ENCODE peak calls at places on chromosomes 5 and 9, in six cellular contexts. U, K, V, W, Y and M are unnamed samples.

GRCh38 chr5:134583821-134584220 is 48.8 kb downstream of the SAR1B start:
- DNase-seq in U (no peak), K (no peak), V (no peak), W (no peak), Y (no peak), M (peak; percentile 29)

GRCh38 chr5:100614308-100614707 is 79.1 kb downstream of the FAM174A start:
- DNase-seq in U (no peak), K (no peak), V (no peak), W (no peak), Y (no peak), M (no peak)

GRCh38 chr5:136364307-136364706 is 1.0 kb downstream of the TRPC7 start:
- DNase-seq in U (peak; percentile 18), K (peak; percentile 17), V (no peak), W (no peak), Y (no peak), M (no peak)

GRCh38 chr9:33867747-33868429 is 50.9 kb downstream of the UBE2R2 start:
- DNase-seq in U (no peak), K (peak; percentile 71), V (no peak), W (no peak), Y (no peak), M (peak; percentile 57)

GRCh38 chr5:117262607-117263131 is 688.0 kb upstream of the SEMA6A start:
- DNase-seq in U (peak; percentile 25), K (no peak), V (no peak), W (no peak), Y (no peak), M (no peak)

GRCh38 chr5:72540759-72541438 is 33.7 kb upstream of the ZNF366 start:
- DNase-seq in U (no peak), K (no peak), V (no peak), W (no peak), Y (no peak), M (no peak)

GRCh38 chr9:107020040-107020530 is 157.1 kb downstream of the ZNF462 start:
- DNase-seq in U (peak; percentile 79), K (peak; percentile 94), V (peak; percentile 96), W (no peak), Y (no peak), M (no peak)

GRCh38 chr9:135223831-135224230 is 136.4 kb downstream of the OLFM1 start:
- DNase-seq in U (no peak), K (no peak), V (no peak), W (no peak), Y (no peak), M (peak; percentile 61)

GRCh38 chr5:135543151-135543818 is 7.5 kb upstream of the NEUROG1 start:
- DNase-seq in U (peak; percentile 78), K (no peak), V (no peak), W (no peak), Y (no peak), M (no peak)

GRCh38 chr5:167731951-167732350 is 559.5 kb upstream of the WWC1 start:
- DNase-seq in U (no peak), K (no peak), V (no peak), W (no peak), Y (no peak), M (no peak)

GRCh38 chr5:1104327-1105006 is 7.4 kb downstream of the SLC12A7 start:
- DNase-seq in U (no peak), K (no peak), V (no peak), W (no peak), Y (peak; percentile 27), M (no peak)

GRCh38 chr5:636951-637350 is 24.8 kb downstream of the CEP72 start:
- DNase-seq in U (no peak), K (no peak), V (no peak), W (no peak), Y (no peak), M (peak; percentile 45)

GRCh38 chr9:87703636-87704276 is 22.2 kb upstream of the CTSL start:
- DNase-seq in U (no peak), K (no peak), V (no peak), W (no peak), Y (no peak), M (no peak)
- H3K27ac ChIP-seq in U (no peak overlapping the region), K (no peak overlapping the region), V (no peak overlapping the region), W (no peak overlapping the region), Y (no peak overlapping the region), M (no peak overlapping the region)

GRCh38 chr5:103458497-103459040 is 104.0 kb downstream of the NUDT12 start:
- DNase-seq in U (no peak), K (no peak), V (no peak), W (no peak), Y (no peak), M (no peak)
- H3K27ac ChIP-seq in U (no peak overlapping the region), K (no peak overlapping the region), V (no peak overlapping the region), W (no peak overlapping the region), Y (no peak overlapping the region), M (no peak overlapping the region)

GRCh38 chr9:126914458-126915280 is at the start of gene RALGPS1:
- DNase-seq in U (peak; percentile 99), K (peak; percentile 98), V (peak; percentile 94), W (peak; percentile 99), Y (peak; percentile 87), M (peak; percentile 98)

GRCh38 chr9:126915846-126916543 is 1.4 kb downstream of the RALGPS1 start:
- DNase-seq in U (no peak), K (no peak), V (no peak), W (no peak), Y (no peak), M (no peak)

GRCh38 chr9:126919193-126919592 is 4.6 kb downstream of the RALGPS1 start:
- DNase-seq in U (no peak), K (no peak), V (no peak), W (no peak), Y (no peak), M (no peak)

GRCh38 chr9:126916909-126917308 is 2.3 kb downstream of the RALGPS1 start:
- DNase-seq in U (peak; percentile 28), K (no peak), V (no peak), W (no peak), Y (no peak), M (no peak)

DNA sequence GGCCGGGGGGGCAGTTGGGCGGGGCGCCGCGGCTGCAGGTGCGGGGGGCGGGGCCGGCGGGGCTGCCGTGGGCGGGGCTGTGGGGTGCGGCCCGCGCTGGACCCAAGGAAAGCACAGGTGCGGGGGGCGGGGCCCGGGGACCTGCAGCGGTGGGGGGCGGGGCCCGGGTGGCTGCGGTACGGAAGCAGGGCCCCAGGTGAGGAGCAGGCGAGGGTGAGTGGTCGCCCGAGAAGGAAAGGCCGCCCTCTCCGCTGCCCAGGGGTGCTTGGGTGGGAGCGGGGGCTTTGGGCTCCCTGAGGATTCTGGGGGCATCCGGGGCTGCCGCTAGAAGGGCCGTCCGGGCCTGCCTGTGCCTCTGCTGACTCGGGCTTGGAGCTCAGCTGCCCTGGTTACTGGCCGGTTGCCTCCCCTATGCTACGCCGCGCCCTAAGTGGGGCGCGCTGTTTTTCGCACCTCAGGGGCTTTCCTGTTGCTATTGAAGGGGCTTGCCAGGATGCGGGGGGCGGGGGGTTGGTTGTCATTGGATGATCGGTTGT is 767 bp downstream of the RALGPS1 start:
- DNase-seq in U (peak; percentile 76), K (peak; percentile 19), V (no peak), W (peak; percentile 92), Y (peak; percentile 61), M (peak; percentile 92)
- H3K27ac ChIP-seq in U (no peak overlapping the region), K (no peak overlapping the region), V (no peak overlapping the region), W (no peak overlapping the region), Y (no peak overlapping the region), M (no peak overlapping the region)

GRCh38 chr9:5436441-5436840 is 1.3 kb downstream of the PLGRKT start:
- DNase-seq in U (no peak), K (no peak), V (no peak), W (no peak), Y (no peak), M (no peak)

GRCh38 chr9:5438301-5439162 is 807 bp upstream of the PLGRKT start:
- DNase-seq in U (no peak), K (peak; percentile 64), V (peak; percentile 56), W (peak; percentile 44), Y (peak; percentile 52), M (no peak)

GRCh38 chr9:5440426-5440825 is 2.7 kb upstream of the PLGRKT start:
- DNase-seq in U (no peak), K (no peak), V (no peak), W (no peak), Y (no peak), M (no peak)

GRCh38 chr9:5437254-5438216 is at the start of gene PLGRKT:
- DNase-seq in U (peak; percentile 94), K (peak; percentile 97), V (peak; percentile 87), W (peak; percentile 99), Y (peak; percentile 88), M (peak; percentile 97)

GRCh38 chr9:5435912-5436311 is 1.8 kb downstream of the PLGRKT start:
- DNase-seq in U (no peak), K (peak; percentile 24), V (no peak), W (no peak), Y (no peak), M (no peak)
- H3K27ac ChIP-seq in U (no peak overlapping the region), K (no peak overlapping the region), V (no peak overlapping the region), W (peak overlapping the region; percentile 99), Y (no peak overlapping the region), M (no peak overlapping the region)

DNA sequence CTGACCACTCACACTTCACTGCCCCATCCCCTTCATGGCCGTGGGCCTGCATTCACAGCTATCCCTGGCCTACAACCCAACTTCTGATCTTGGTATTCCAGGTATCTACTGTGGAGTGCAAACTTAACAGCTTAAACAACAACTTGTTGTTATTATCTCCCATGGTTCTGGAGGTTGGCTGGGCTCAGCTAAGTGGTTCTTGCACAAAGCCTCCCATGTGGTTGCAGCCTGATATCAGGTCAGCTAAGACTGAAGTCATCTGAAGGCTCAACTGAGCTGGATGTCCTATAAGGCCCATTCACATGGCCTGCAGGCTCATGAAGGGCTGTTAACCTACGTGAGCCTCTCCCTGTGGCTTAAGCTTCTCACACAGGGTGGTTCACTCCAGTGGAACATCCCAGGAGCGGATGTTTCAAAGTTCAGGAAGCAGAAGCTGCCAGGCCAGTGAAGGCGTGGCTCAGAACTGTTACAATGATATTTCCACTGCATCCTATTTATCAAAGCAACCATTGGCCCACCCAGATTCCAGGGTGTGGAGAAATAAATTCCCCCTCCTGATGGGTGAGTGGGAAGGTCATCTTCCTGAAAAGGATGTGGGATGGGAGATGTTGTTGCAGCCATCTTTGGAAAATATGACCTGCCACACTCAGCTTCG is 30.0 kb upstream of the TRIO start:
- DNase-seq in U (no peak), K (no peak), V (no peak), W (no peak), Y (no peak), M (no peak)
- H3K27ac ChIP-seq in U (no peak overlapping the region), K (no peak overlapping the region), V (no peak overlapping the region), W (peak overlapping the region; percentile 55), Y (no peak overlapping the region), M (peak overlapping the region; percentile 6)

DNA sequence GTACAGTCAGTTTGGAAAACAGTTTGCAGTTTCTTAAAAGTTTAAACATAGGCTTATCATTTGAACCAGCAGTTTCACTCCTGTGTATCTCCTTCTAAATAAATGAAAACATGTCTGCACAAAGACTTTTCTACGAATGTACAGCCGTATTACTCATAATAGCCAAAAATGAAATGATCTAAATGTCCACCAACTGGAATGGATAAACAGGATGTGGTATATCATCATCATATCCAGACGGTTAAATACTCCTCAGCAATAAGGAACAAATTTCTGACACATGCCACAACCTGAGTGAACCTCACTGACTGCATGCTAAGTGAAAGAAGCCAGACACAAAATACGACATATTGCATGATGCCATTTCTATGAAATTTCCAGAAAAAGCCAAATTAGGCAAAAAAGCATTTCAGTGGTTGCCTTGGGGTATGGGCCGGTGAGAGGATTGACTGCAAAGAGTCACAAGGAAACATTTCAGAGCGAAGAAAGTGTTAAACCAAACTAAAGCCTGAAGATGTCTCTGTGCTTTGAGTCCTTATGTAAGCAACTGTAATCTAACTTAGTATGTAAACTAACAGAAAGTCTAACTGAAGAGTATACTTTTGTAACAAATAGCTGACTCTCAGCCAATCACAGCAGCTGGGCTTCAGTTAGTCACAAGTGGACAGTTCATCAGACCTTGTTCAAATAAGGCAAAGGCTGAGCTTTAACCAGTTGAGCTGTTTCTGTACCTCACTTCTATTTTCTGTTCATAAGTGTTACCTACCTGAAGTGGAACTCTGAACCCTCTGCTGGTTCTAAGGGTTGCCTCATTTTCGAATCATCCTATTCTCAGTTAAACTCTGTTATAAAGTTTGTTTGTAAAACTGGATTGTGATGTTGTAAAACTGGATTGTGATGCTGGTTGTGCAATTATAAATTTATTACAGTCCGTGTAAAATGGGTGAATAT is 65.2 kb downstream of the TRIO start:
- DNase-seq in U (no peak), K (peak; percentile 83), V (peak; percentile 94), W (no peak), Y (no peak), M (no peak)
- H3K27ac ChIP-seq in U (no peak overlapping the region), K (peak overlapping the region; percentile 86), V (peak overlapping the region; percentile 95), W (peak overlapping the region; percentile 19), Y (no peak overlapping the region), M (peak overlapping the region; percentile 63)